ENCODE peak calls at places on chromosome 4, in seven cellular contexts. One of them, this sample, is unnamed.

GRCh38 chr4:3434891-3435683 is 6.7 kb upstream of the HGFAC start:
- DNase-seq in T-helper 9 cell: no peak
- DNase-seq in NCI-H2171: no peak
- DNase-seq in neural crest cell: no peak
- DNase-seq in G401: no peak
- DNase-seq in HEK293T: no peak
- DNase-seq in GM12892: no peak
- DNase-seq in this sample: no peak

GRCh38 chr4:105619193-105619931 is 66.9 kb downstream of the ARHGEF38 start:
- DNase-seq in T-helper 9 cell: no peak
- DNase-seq in NCI-H2171: no peak
- DNase-seq in neural crest cell: no peak
- DNase-seq in G401: no peak
- DNase-seq in HEK293T: no peak
- DNase-seq in GM12892: no peak
- DNase-seq in this sample: no peak

GRCh38 chr4:112225157-112225556 is 6.4 kb upstream of the AP1AR start:
- DNase-seq in T-helper 9 cell: no peak
- DNase-seq in NCI-H2171: no peak
- DNase-seq in neural crest cell: no peak
- DNase-seq in G401: no peak
- DNase-seq in HEK293T: no peak
- DNase-seq in GM12892: no peak
- DNase-seq in this sample: no peak

GRCh38 chr4:40685300-40685699 is 55.6 kb upstream of the RBM47 start:
- DNase-seq in T-helper 9 cell: no peak
- DNase-seq in NCI-H2171: no peak
- DNase-seq in neural crest cell: no peak
- DNase-seq in G401: no peak
- DNase-seq in HEK293T: no peak
- DNase-seq in GM12892: no peak
- DNase-seq in this sample: no peak

GRCh38 chr4:120843840-120844527 is 78.5 kb downstream of the PRDM5 start:
- DNase-seq in T-helper 9 cell: no peak
- DNase-seq in NCI-H2171: no peak
- DNase-seq in neural crest cell: no peak
- DNase-seq in G401: no peak
- DNase-seq in HEK293T: peak
- DNase-seq in GM12892: no peak
- DNase-seq in this sample: peak

GRCh38 chr4:43089730-43090129 is 197.2 kb downstream of the GRXCR1 start:
- DNase-seq in T-helper 9 cell: no peak
- DNase-seq in NCI-H2171: no peak
- DNase-seq in neural crest cell: no peak
- DNase-seq in G401: peak
- DNase-seq in HEK293T: no peak
- DNase-seq in GM12892: no peak
- DNase-seq in this sample: no peak

GRCh38 chr4:27055226-27055760 is 194.7 kb downstream of the STIM2 start:
- DNase-seq in T-helper 9 cell: no peak
- DNase-seq in NCI-H2171: no peak
- DNase-seq in neural crest cell: no peak
- DNase-seq in G401: no peak
- DNase-seq in HEK293T: no peak
- DNase-seq in GM12892: no peak
- DNase-seq in this sample: no peak

GRCh38 chr4:2116687-2117400 is 57.7 kb downstream of the NAT8L start:
- DNase-seq in T-helper 9 cell: no peak
- DNase-seq in NCI-H2171: no peak
- DNase-seq in neural crest cell: no peak
- DNase-seq in G401: no peak
- DNase-seq in HEK293T: no peak
- DNase-seq in GM12892: no peak
- DNase-seq in this sample: no peak

GRCh38 chr4:8079031-8079885 is 79.4 kb downstream of the ABLIM2 start:
- DNase-seq in T-helper 9 cell: no peak
- DNase-seq in NCI-H2171: no peak
- DNase-seq in neural crest cell: no peak
- DNase-seq in G401: no peak
- DNase-seq in HEK293T: peak
- DNase-seq in GM12892: no peak
- DNase-seq in this sample: no peak

GRCh38 chr4:32022071-32022470 is 1301.9 kb downstream of the PCDH7 start:
- DNase-seq in T-helper 9 cell: no peak
- DNase-seq in NCI-H2171: no peak
- DNase-seq in neural crest cell: no peak
- DNase-seq in G401: no peak
- DNase-seq in HEK293T: no peak
- DNase-seq in GM12892: no peak
- DNase-seq in this sample: no peak

GRCh38 chr4:90171491-90171890 is 44.3 kb downstream of the CCSER1 start:
- DNase-seq in T-helper 9 cell: no peak
- DNase-seq in NCI-H2171: no peak
- DNase-seq in neural crest cell: no peak
- DNase-seq in G401: no peak
- DNase-seq in HEK293T: no peak
- DNase-seq in GM12892: no peak
- DNase-seq in this sample: no peak

GRCh38 chr4:129248621-129249020 is 152.7 kb downstream of the C4orf33 start:
- DNase-seq in T-helper 9 cell: no peak
- DNase-seq in NCI-H2171: no peak
- DNase-seq in neural crest cell: no peak
- DNase-seq in G401: no peak
- DNase-seq in HEK293T: no peak
- DNase-seq in GM12892: no peak
- DNase-seq in this sample: no peak

GRCh38 chr4:52376107-52376704 is 282.9 kb downstream of the USP46 start:
- DNase-seq in T-helper 9 cell: no peak
- DNase-seq in NCI-H2171: peak
- DNase-seq in neural crest cell: peak
- DNase-seq in G401: peak
- DNase-seq in HEK293T: peak
- DNase-seq in GM12892: no peak
- DNase-seq in this sample: peak

GRCh38 chr4:161364681-161365080 is 799.1 kb downstream of the FSTL5 start:
- DNase-seq in T-helper 9 cell: no peak
- DNase-seq in NCI-H2171: no peak
- DNase-seq in neural crest cell: no peak
- DNase-seq in G401: no peak
- DNase-seq in HEK293T: no peak
- DNase-seq in GM12892: no peak
- DNase-seq in this sample: no peak

GRCh38 chr4:8855781-8856245 is 15.8 kb downstream of the HMX1 start:
- DNase-seq in T-helper 9 cell: no peak
- DNase-seq in NCI-H2171: no peak
- DNase-seq in neural crest cell: no peak
- DNase-seq in G401: no peak
- DNase-seq in HEK293T: peak
- DNase-seq in GM12892: no peak
- DNase-seq in this sample: no peak

GRCh38 chr4:10077492-10078335 is 38.9 kb downstream of the WDR1 start:
- DNase-seq in T-helper 9 cell: no peak
- DNase-seq in NCI-H2171: no peak
- DNase-seq in neural crest cell: no peak
- DNase-seq in G401: no peak
- DNase-seq in HEK293T: no peak
- DNase-seq in GM12892: peak
- DNase-seq in this sample: peak

GRCh38 chr4:6473264-6474052 is 1.0 kb upstream of the PPP2R2C start:
- DNase-seq in T-helper 9 cell: no peak
- DNase-seq in NCI-H2171: no peak
- DNase-seq in neural crest cell: no peak
- DNase-seq in G401: no peak
- DNase-seq in HEK293T: no peak
- DNase-seq in GM12892: no peak
- DNase-seq in this sample: no peak

GRCh38 chr4:169900241-169900845 is 125.9 kb downstream of the MFAP3L start:
- DNase-seq in T-helper 9 cell: no peak
- DNase-seq in NCI-H2171: no peak
- DNase-seq in neural crest cell: no peak
- DNase-seq in G401: no peak
- DNase-seq in HEK293T: no peak
- DNase-seq in GM12892: no peak
- DNase-seq in this sample: no peak

GRCh38 chr4:178316211-178316610 is 874.0 kb upstream of the AGA start:
- DNase-seq in T-helper 9 cell: no peak
- DNase-seq in NCI-H2171: no peak
- DNase-seq in neural crest cell: no peak
- DNase-seq in G401: no peak
- DNase-seq in HEK293T: no peak
- DNase-seq in GM12892: no peak
- DNase-seq in this sample: no peak

GRCh38 chr4:146302833-146303232 is 88.5 kb downstream of the REELD1 start:
- DNase-seq in T-helper 9 cell: no peak
- DNase-seq in NCI-H2171: no peak
- DNase-seq in neural crest cell: no peak
- DNase-seq in G401: no peak
- DNase-seq in HEK293T: no peak
- DNase-seq in GM12892: no peak
- DNase-seq in this sample: no peak

GRCh38 chr4:122652379-122652778 is 31.5 kb upstream of the IL21 start:
- DNase-seq in T-helper 9 cell: peak
- DNase-seq in NCI-H2171: no peak
- DNase-seq in neural crest cell: peak
- DNase-seq in G401: no peak
- DNase-seq in HEK293T: peak
- DNase-seq in GM12892: no peak
- DNase-seq in this sample: peak

GRCh38 chr4:139666735-139667266 is 1.2 kb downstream of the MGST2 start:
- DNase-seq in T-helper 9 cell: no peak
- DNase-seq in NCI-H2171: peak
- DNase-seq in neural crest cell: no peak
- DNase-seq in G401: peak
- DNase-seq in HEK293T: peak
- DNase-seq in GM12892: no peak
- DNase-seq in this sample: no peak

GRCh38 chr4:34046580-34046979 is 2197.7 kb downstream of the ARAP2 start:
- DNase-seq in T-helper 9 cell: no peak
- DNase-seq in NCI-H2171: no peak
- DNase-seq in neural crest cell: no peak
- DNase-seq in G401: no peak
- DNase-seq in HEK293T: no peak
- DNase-seq in GM12892: no peak
- DNase-seq in this sample: peak

GRCh38 chr4:157076578-157076947 is 613 bp downstream of the GLRB start:
- DNase-seq in T-helper 9 cell: no peak
- DNase-seq in NCI-H2171: peak
- DNase-seq in neural crest cell: peak
- DNase-seq in G401: peak
- DNase-seq in HEK293T: peak
- DNase-seq in GM12892: no peak
- DNase-seq in this sample: no peak

GRCh38 chr4:48342559-48342878 is 1.2 kb downstream of the SLAIN2 start:
- DNase-seq in T-helper 9 cell: peak
- DNase-seq in NCI-H2171: no peak
- DNase-seq in neural crest cell: no peak
- DNase-seq in G401: no peak
- DNase-seq in HEK293T: no peak
- DNase-seq in GM12892: no peak
- DNase-seq in this sample: no peak

GRCh38 chr4:127669691-127670090 is 36.9 kb downstream of the INTU start:
- DNase-seq in T-helper 9 cell: no peak
- DNase-seq in NCI-H2171: no peak
- DNase-seq in neural crest cell: no peak
- DNase-seq in G401: no peak
- DNase-seq in HEK293T: no peak
- DNase-seq in GM12892: no peak
- DNase-seq in this sample: no peak

GRCh38 chr4:143099693-143100092 is 85.0 kb upstream of the USP38 start:
- DNase-seq in T-helper 9 cell: no peak
- DNase-seq in NCI-H2171: no peak
- DNase-seq in neural crest cell: no peak
- DNase-seq in G401: no peak
- DNase-seq in HEK293T: no peak
- DNase-seq in GM12892: no peak
- DNase-seq in this sample: no peak

GRCh38 chr4:82372874-82373815 is 646 bp downstream of the HNRNPD start:
- DNase-seq in T-helper 9 cell: peak
- DNase-seq in NCI-H2171: peak
- DNase-seq in neural crest cell: peak
- DNase-seq in G401: peak
- DNase-seq in HEK293T: peak
- DNase-seq in GM12892: peak
- DNase-seq in this sample: peak

GRCh38 chr4:92339671-92340070 is 35.9 kb downstream of the GRID2 start:
- DNase-seq in T-helper 9 cell: no peak
- DNase-seq in NCI-H2171: no peak
- DNase-seq in neural crest cell: no peak
- DNase-seq in G401: peak
- DNase-seq in HEK293T: no peak
- DNase-seq in GM12892: no peak
- DNase-seq in this sample: no peak

GRCh38 chr4:17030543-17030942 is 132.1 kb upstream of the LDB2 start:
- DNase-seq in T-helper 9 cell: no peak
- DNase-seq in NCI-H2171: no peak
- DNase-seq in neural crest cell: no peak
- DNase-seq in G401: no peak
- DNase-seq in HEK293T: no peak
- DNase-seq in GM12892: no peak
- DNase-seq in this sample: no peak

GRCh38 chr4:108144451-108144850 is 24.3 kb downstream of the LEF1 start:
- DNase-seq in T-helper 9 cell: no peak
- DNase-seq in NCI-H2171: no peak
- DNase-seq in neural crest cell: no peak
- DNase-seq in G401: no peak
- DNase-seq in HEK293T: no peak
- DNase-seq in GM12892: no peak
- DNase-seq in this sample: no peak

GRCh38 chr4:169342906-169343560 is 72.3 kb upstream of the SH3RF1 start:
- DNase-seq in T-helper 9 cell: no peak
- DNase-seq in NCI-H2171: no peak
- DNase-seq in neural crest cell: no peak
- DNase-seq in G401: no peak
- DNase-seq in HEK293T: no peak
- DNase-seq in GM12892: no peak
- DNase-seq in this sample: no peak

GRCh38 chr4:133920236-133920635 is 281.4 kb downstream of the PABPC4L start:
- DNase-seq in T-helper 9 cell: no peak
- DNase-seq in NCI-H2171: no peak
- DNase-seq in neural crest cell: no peak
- DNase-seq in G401: no peak
- DNase-seq in HEK293T: no peak
- DNase-seq in GM12892: no peak
- DNase-seq in this sample: no peak

GRCh38 chr4:184889683-184890082 is 63.9 kb upstream of the ACSL1 start:
- DNase-seq in T-helper 9 cell: no peak
- DNase-seq in NCI-H2171: no peak
- DNase-seq in neural crest cell: no peak
- DNase-seq in G401: no peak
- DNase-seq in HEK293T: no peak
- DNase-seq in GM12892: no peak
- DNase-seq in this sample: peak

GRCh38 chr4:67332627-67333026 is 212.7 kb downstream of the CENPC start:
- DNase-seq in T-helper 9 cell: no peak
- DNase-seq in NCI-H2171: no peak
- DNase-seq in neural crest cell: peak
- DNase-seq in G401: no peak
- DNase-seq in HEK293T: peak
- DNase-seq in GM12892: no peak
- DNase-seq in this sample: peak

GRCh38 chr4:129358571-129358970 is 262.6 kb downstream of the C4orf33 start:
- DNase-seq in T-helper 9 cell: no peak
- DNase-seq in NCI-H2171: no peak
- DNase-seq in neural crest cell: no peak
- DNase-seq in G401: no peak
- DNase-seq in HEK293T: no peak
- DNase-seq in GM12892: no peak
- DNase-seq in this sample: no peak

GRCh38 chr4:111806331-111806730 is 338.9 kb upstream of the FAM241A start:
- DNase-seq in T-helper 9 cell: no peak
- DNase-seq in NCI-H2171: no peak
- DNase-seq in neural crest cell: no peak
- DNase-seq in G401: no peak
- DNase-seq in HEK293T: peak
- DNase-seq in GM12892: no peak
- DNase-seq in this sample: peak

GRCh38 chr4:84750260-84750955 is 167.5 kb downstream of the CDS1 start:
- DNase-seq in T-helper 9 cell: no peak
- DNase-seq in NCI-H2171: peak
- DNase-seq in neural crest cell: no peak
- DNase-seq in G401: peak
- DNase-seq in HEK293T: peak
- DNase-seq in GM12892: no peak
- DNase-seq in this sample: peak